ENCODE peak calls at places on chromosome X, in seven cellular contexts. I is globus pallidus; H is sigmoid colon; V is heart right ventricle; M is EH; C is activated CD4-positive, alpha-beta T cell treated with anti-CD3 and anti-CD28 coated beads, Interleukin-2, amount 50 U/mL, for 48 hours; U is caudate nucleus. T is an unnamed sample.

GRCh38 chrX:101986571-101986970 is 54.7 kb upstream of the ZMAT1 start:
- DNase-seq in I (no peak), H (no peak), V (no peak), M (peak), C (no peak), U (no peak), T (no peak)

GRCh38 chrX:11180571-11180970 is 69.4 kb downstream of the HCCS start:
- DNase-seq in I (no peak), H (no peak), V (no peak), M (no peak), C (no peak), U (no peak), T (no peak)

GRCh38 chrX:70066646-70067045 is 4.4 kb downstream of the OTUD6A start:
- DNase-seq in I (no peak), H (no peak), V (no peak), M (no peak), C (no peak), U (no peak), T (no peak)

GRCh38 chrX:10390187-10390586 is 230.2 kb downstream of the MID1 start:
- DNase-seq in I (no peak), H (no peak), V (no peak), M (no peak), C (no peak), U (no peak), T (no peak)

GRCh38 chrX:39445336-39445735 is 644.1 kb downstream of the MID1IP1 start:
- DNase-seq in I (no peak), H (no peak), V (no peak), M (no peak), C (peak), U (no peak), T (no peak)

GRCh38 chrX:11465648-11466411 is 172.6 kb downstream of the AMELX start:
- DNase-seq in I (no peak), H (no peak), V (no peak), M (peak), C (no peak), U (no peak), T (no peak)

GRCh38 chrX:38127961-38128360 is 92.7 kb downstream of the SRPX start:
- DNase-seq in I (no peak), H (no peak), V (no peak), M (no peak), C (no peak), U (no peak), T (no peak)

GRCh38 chrX:45344597-45344996 is 143.9 kb upstream of the DIPK2B start:
- DNase-seq in I (no peak), H (no peak), V (no peak), M (peak), C (no peak), U (no peak), T (no peak)

GRCh38 chrX:95629737-95630136 is 1054.9 kb upstream of the DIAPH2 start:
- DNase-seq in I (no peak), H (no peak), V (no peak), M (no peak), C (no peak), U (no peak), T (no peak)

GRCh38 chrX:88655460-88655859 is 91.6 kb upstream of the CPXCR1 start:
- DNase-seq in I (no peak), H (no peak), V (no peak), M (no peak), C (no peak), U (no peak), T (no peak)

GRCh38 chrX:20066968-20067708 is 49.6 kb downstream of the MAP7D2 start:
- DNase-seq in I (no peak), H (no peak), V (no peak), M (peak), C (peak), U (no peak), T (no peak)

GRCh38 chrX:19846995-19847790 is 40.2 kb downstream of the SH3KBP1 start:
- DNase-seq in I (no peak), H (no peak), V (no peak), M (peak), C (peak), U (no peak), T (peak)

GRCh38 chrX:23373129-23373804 is 38.6 kb downstream of the PTCHD1 start:
- DNase-seq in I (no peak), H (no peak), V (peak), M (peak), C (no peak), U (no peak), T (no peak)

GRCh38 chrX:10904220-10904619 is 206.9 kb upstream of the HCCS start:
- DNase-seq in I (no peak), H (no peak), V (no peak), M (peak), C (no peak), U (no peak), T (no peak)

GRCh38 chrX:45758738-45759397 is 558.2 kb upstream of the DIPK2B start:
- DNase-seq in I (no peak), H (no peak), V (no peak), M (peak), C (no peak), U (no peak), T (no peak)

GRCh38 chrX:103453655-103454054 is 65.6 kb downstream of the RAB40A start:
- DNase-seq in I (no peak), H (no peak), V (no peak), M (peak), C (no peak), U (no peak), T (no peak)

GRCh38 chrX:154596290-154596929 is 11.5 kb downstream of the CTAG1A start:
- DNase-seq in I (no peak), H (no peak), V (no peak), M (peak), C (no peak), U (no peak), T (no peak)

GRCh38 chrX:48918303-48918643 is 551 bp downstream of the PIM2 start:
- DNase-seq in I (no peak), H (no peak), V (no peak), M (no peak), C (no peak), U (no peak), T (no peak)

GRCh38 chrX:119228506-119229290 is 7.4 kb upstream of the PGRMC1 start:
- DNase-seq in I (no peak), H (no peak), V (no peak), M (peak), C (no peak), U (no peak), T (no peak)

GRCh38 chrX:2391869-2392606 is 108.7 kb downstream of the DHRSX start:
- DNase-seq in I (no peak), H (no peak), V (no peak), M (peak), C (no peak), U (no peak), T (no peak)

GRCh38 chrX:102985182-102985581 is 48.1 kb downstream of the RAB40AL start:
- DNase-seq in I (peak), H (no peak), V (no peak), M (peak), C (no peak), U (no peak), T (no peak)